ENCODE peak calls at places on chromosomes 3 and 15, in nine cellular contexts. S is IMR-90; X is lower leg skin; C is RWPE1; D is GM03348; P is hippocampal formation; M is Daoy; I is effector CD8-positive, alpha-beta T cell; Q is left cardiac atrium. A is an unnamed sample.

GRCh38 chr15:82303956-82304640 is 41.5 kb downstream of the SAXO2 start:
- DNase-seq in S (no peak), X (no peak), C (no peak), D (no peak), P (no peak), M (no peak), I (no peak), Q (no peak), A (no peak)

GRCh38 chr3:117692416-117692995 is 982.9 kb downstream of the TUSC7 start:
- DNase-seq in S (peak; percentile 94), X (no peak), C (no peak), D (peak; percentile 33), P (no peak), M (peak; percentile 56), I (no peak), Q (no peak), A (no peak)

GRCh38 chr15:45391746-45392711 is 13.7 kb upstream of the GATM start:
- DNase-seq in S (no peak), X (no peak), C (no peak), D (no peak), P (peak; percentile 37), M (no peak), I (no peak), Q (no peak), A (no peak)

GRCh38 chr3:35263477-35263876 is 375.8 kb upstream of the ARPP21 start:
- DNase-seq in S (no peak), X (no peak), C (no peak), D (no peak), P (no peak), M (no peak), I (no peak), Q (no peak), A (no peak)

GRCh38 chr15:82312611-82313349 is 36.5 kb downstream of the GOLGA6L10 start:
- DNase-seq in S (peak; percentile 37), X (no peak), C (no peak), D (peak; percentile 43), P (no peak), M (no peak), I (no peak), Q (no peak), A (no peak)

GRCh38 chr3:61805510-61806080 is 244.2 kb downstream of the PTPRG start:
- DNase-seq in S (peak; percentile 9), X (no peak), C (no peak), D (no peak), P (no peak), M (peak; percentile 16), I (no peak), Q (no peak), A (no peak)

GRCh38 chr3:23763040-23763477 is 42.7 kb upstream of the UBE2E1 start:
- DNase-seq in S (peak; percentile 30), X (no peak), C (no peak), D (peak; percentile 43), P (peak; percentile 22), M (no peak), I (no peak), Q (no peak), A (no peak)

GRCh38 chr3:84759361-84759760 is 199.4 kb upstream of the CADM2 start:
- DNase-seq in S (no peak), X (no peak), C (no peak), D (no peak), P (no peak), M (no peak), I (no peak), Q (no peak), A (no peak)

GRCh38 chr3:9590282-9590791 is 36.7 kb upstream of the LHFPL4 start:
- DNase-seq in S (no peak), X (no peak), C (no peak), D (no peak), P (no peak), M (no peak), I (no peak), Q (no peak), A (no peak)

GRCh38 chr3:55790596-55791350 is 303.7 kb upstream of the WNT5A start:
- DNase-seq in S (no peak), X (no peak), C (no peak), D (no peak), P (no peak), M (no peak), I (no peak), Q (no peak), A (no peak)

GRCh38 chr3:21484323-21485154 is 266.5 kb downstream of the ZNF385D start:
- DNase-seq in S (peak; percentile 62), X (peak; percentile 14), C (peak; percentile 1), D (peak; percentile 61), P (peak; percentile 5), M (no peak), I (no peak), Q (peak; percentile 35), A (peak; percentile 10)

GRCh38 chr3:157333551-157333991 is 103.1 kb upstream of the PTX3 start:
- DNase-seq in S (peak; percentile 90), X (no peak), C (no peak), D (peak; percentile 39), P (no peak), M (peak; percentile 63), I (no peak), Q (no peak), A (no peak)

GRCh38 chr3:195441476-195441970 is 1.3 kb downstream of the ACAP2 start:
- DNase-seq in S (peak; percentile 11), X (no peak), C (no peak), D (no peak), P (no peak), M (no peak), I (no peak), Q (no peak), A (no peak)

GRCh38 chr15:81372571-81372970 is 1.4 kb downstream of the TMC3 start:
- DNase-seq in S (no peak), X (no peak), C (no peak), D (no peak), P (no peak), M (no peak), I (no peak), Q (no peak), A (no peak)

GRCh38 chr3:72906154-72906553 is 18.3 kb downstream of the GXYLT2 start:
- DNase-seq in S (no peak), X (no peak), C (no peak), D (no peak), P (no peak), M (no peak), I (no peak), Q (no peak), A (no peak)

GRCh38 chr15:40512440-40512839 is 41.7 kb downstream of the CHST14 start:
- DNase-seq in S (no peak), X (no peak), C (no peak), D (no peak), P (no peak), M (no peak), I (no peak), Q (no peak), A (no peak)

GRCh38 chr15:57720861-57721260 is 14.3 kb downstream of the POLR2M start:
- DNase-seq in S (peak; percentile 18), X (no peak), C (no peak), D (peak; percentile 61), P (no peak), M (no peak), I (no peak), Q (no peak), A (no peak)

GRCh38 chr3:111582114-111582461 is 13.1 kb downstream of the ZBED2 start:
- DNase-seq in S (peak; percentile 90), X (no peak), C (peak; percentile 88), D (peak; percentile 82), P (no peak), M (peak; percentile 84), I (no peak), Q (no peak), A (no peak)

GRCh38 chr3:173957646-173958045 is 560.1 kb downstream of the NLGN1 start:
- DNase-seq in S (no peak), X (no peak), C (no peak), D (no peak), P (no peak), M (no peak), I (no peak), Q (no peak), A (no peak)

GRCh38 chr3:197736010-197736490 is 654 bp downstream of the RUBCN start:
- DNase-seq in S (no peak), X (no peak), C (peak; percentile 40), D (peak; percentile 48), P (no peak), M (peak; percentile 30), I (no peak), Q (no peak), A (peak; percentile 37)

GRCh38 chr15:83899670-83900069 is 245.7 kb downstream of the ADAMTSL3 start:
- DNase-seq in S (no peak), X (no peak), C (no peak), D (no peak), P (no peak), M (no peak), I (no peak), Q (no peak), A (no peak)

GRCh38 chr3:14120111-14120920 is 4.4 kb downstream of the CHCHD4 start:
- DNase-seq in S (no peak), X (no peak), C (no peak), D (no peak), P (no peak), M (no peak), I (no peak), Q (no peak), A (no peak)